ENCODE peak calls at places on chromosome 11, in six cellular contexts. Y is keratinocyte, Q is H9, J is IMR-90, N is GM23248, S is hepatocyte. O is an unnamed sample.

GRCh38 chr11:113796663-113797259 is 17.2 kb downstream of the CLDN25 start:
- DNase-seq in Q (no peak), J (peak; percentile 34), Y (peak; percentile 11), S (peak; percentile 75), N (peak; percentile 73), O (peak; percentile 74)

GRCh38 chr11:130814440-130815073 is 101.7 kb downstream of the SNX19 start:
- DNase-seq in S (no peak), Y (no peak), J (no peak), N (no peak), Q (no peak), O (no peak)

GRCh38 chr11:90476442-90477007 is 253.7 kb upstream of the CHORDC1 start:
- DNase-seq in Y (peak; percentile 41), S (peak; percentile 43), N (peak; percentile 26), J (peak; percentile 0), Q (peak; percentile 31), O (peak; percentile 76)

GRCh38 chr11:48083427-48083826 is 103.1 kb downstream of the PTPRJ start:
- DNase-seq in Q (no peak), J (peak; percentile 13), S (no peak), Y (no peak), N (peak; percentile 53), O (no peak)

GRCh38 chr11:7909585-7910325 is 21.3 kb downstream of the OR10A6 start:
- DNase-seq in Q (no peak), N (no peak), J (no peak), Y (no peak), S (no peak), O (peak; percentile 20)

GRCh38 chr11:118106789-118107335 is 20.1 kb upstream of the SMIM35 start:
- DNase-seq in S (no peak), Q (no peak), J (no peak), N (peak; percentile 41), Y (no peak), O (peak; percentile 58)

GRCh38 chr11:46210133-46210636 is 67.3 kb upstream of the CREB3L1 start:
- DNase-seq in Y (no peak), Q (no peak), N (peak; percentile 95), J (peak; percentile 72), S (no peak), O (peak; percentile 19)

GRCh38 chr11:86064236-86064803 is 4.6 kb downstream of the PICALM start:
- DNase-seq in Q (no peak), J (peak; percentile 54), S (no peak), Y (no peak), N (peak; percentile 72), O (peak; percentile 35)

GRCh38 chr11:121153472-121153871 is 52.4 kb downstream of the TECTA start:
- DNase-seq in S (no peak), Q (no peak), N (no peak), Y (no peak), J (no peak), O (no peak)

GRCh38 chr11:35886759-35887158 is 57.1 kb upstream of the LDLRAD3 start:
- DNase-seq in J (no peak), S (no peak), N (no peak), Q (no peak), Y (no peak), O (peak; percentile 67)

GRCh38 chr11:117828641-117829368 is 4.3 kb upstream of the FXYD2 start:
- DNase-seq in Y (peak; percentile 40), S (peak; percentile 84), N (peak; percentile 45), J (peak; percentile 76), Q (peak; percentile 25), O (peak; percentile 40)

GRCh38 chr11:132171031-132171430 is 800.6 kb downstream of the NTM start:
- DNase-seq in Q (no peak), J (no peak), S (no peak), N (no peak), Y (no peak), O (no peak)

GRCh38 chr11:117716652-117717440 is 80.2 kb downstream of the DSCAML1 start:
- DNase-seq in J (no peak), N (no peak), Q (no peak), Y (no peak), S (no peak), O (no peak)

GRCh38 chr11:111438168-111438567 is 59.1 kb upstream of the POU2AF1 start:
- DNase-seq in Q (no peak), N (no peak), S (no peak), Y (no peak), J (no peak), O (no peak)

GRCh38 chr11:66069715-66070603 is at the start of gene PACS1:
- DNase-seq in Y (no peak), J (peak; percentile 73), S (peak; percentile 92), Q (peak; percentile 73), N (peak; percentile 94), O (peak; percentile 81)

GRCh38 chr11:66073669-66074068 is 3.6 kb downstream of the PACS1 start:
- DNase-seq in S (no peak), Q (no peak), Y (no peak), N (no peak), J (no peak), O (no peak)

GRCh38 chr11:66070604-66071325 is 693 bp downstream of the PACS1 start:
- DNase-seq in S (peak; percentile 65), N (peak; percentile 84), J (peak; percentile 28), Q (peak; percentile 44), Y (no peak), O (peak; percentile 47)

GRCh38 chr11:66072518-66072917 is 2.4 kb downstream of the PACS1 start:
- DNase-seq in N (no peak), S (no peak), Y (no peak), J (no peak), Q (no peak), O (no peak)

DNA sequence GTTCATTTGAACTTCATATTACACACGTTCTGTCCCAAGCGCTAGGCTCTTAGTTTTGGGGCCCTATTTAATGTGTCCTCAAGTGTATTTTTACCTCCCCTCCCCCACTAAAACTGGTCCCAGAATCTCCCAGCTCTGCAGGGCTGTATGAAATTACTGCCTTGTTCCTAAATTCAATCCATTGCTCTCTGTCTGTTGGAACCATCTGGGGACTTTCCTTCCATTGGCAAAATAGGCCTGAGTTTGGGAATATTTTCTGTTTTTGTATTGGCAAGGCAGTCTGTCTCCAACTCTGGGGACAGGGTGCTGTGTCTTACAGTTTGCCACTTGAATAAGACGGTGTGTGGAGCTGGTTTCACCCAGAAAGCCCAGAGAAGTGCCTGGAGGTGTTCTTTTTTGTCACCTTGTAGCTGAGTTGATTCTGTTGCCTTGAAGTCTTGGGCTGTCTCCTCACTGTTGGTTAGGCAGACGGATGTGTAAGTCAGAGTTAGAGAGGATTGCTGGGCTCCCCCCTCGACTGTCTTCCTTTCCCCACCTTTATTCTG is 1.3 kb downstream of the PACS1 start:
- DNase-seq in J (no peak), S (no peak), N (peak; percentile 40), Y (no peak), Q (no peak), O (no peak)
- H3K4me2 ChIP-seq in J (peak overlapping the region; percentile 82), S (peak overlapping the region; percentile 74), N (peak overlapping the region; percentile 100), Y (peak overlapping the region; percentile 97), Q (peak overlapping the region; percentile 45), O (peak overlapping the region; percentile 85)

DNA sequence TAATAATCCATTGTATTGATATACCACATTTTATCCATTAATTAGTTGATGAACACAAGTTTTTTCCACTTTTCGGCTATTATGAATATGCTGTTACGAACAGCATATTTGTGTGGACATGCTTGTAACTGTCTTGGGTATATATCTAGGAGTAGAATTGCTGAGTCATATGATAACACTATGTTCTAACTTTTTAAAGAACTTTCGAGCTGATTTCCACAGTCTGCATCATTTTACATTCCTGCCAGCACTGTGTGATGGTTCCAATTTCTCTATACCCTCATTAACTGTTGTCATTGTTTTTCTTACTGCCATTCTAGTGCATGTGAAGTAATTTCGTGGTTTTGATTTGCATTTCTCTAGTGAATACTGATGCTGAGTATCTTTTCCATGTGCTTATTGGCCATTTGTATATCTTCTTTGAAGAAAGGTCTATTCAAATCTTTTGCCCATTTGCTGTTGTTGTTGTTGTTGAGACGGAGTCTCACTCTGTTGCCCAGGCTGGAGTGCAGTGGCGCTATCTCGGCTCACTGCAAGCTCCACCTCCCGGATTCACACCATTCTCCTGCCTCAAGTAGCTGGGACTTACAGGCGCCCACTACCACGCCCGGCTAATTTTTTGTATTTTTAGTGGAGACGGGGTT is 7.4 kb upstream of the RCE1 start:
- DNase-seq in S (no peak), J (peak; percentile 65), Y (no peak), N (peak; percentile 47), Q (no peak), O (no peak)
- H3K4me2 ChIP-seq in S (no peak overlapping the region), J (no peak overlapping the region), Y (no peak overlapping the region), N (peak overlapping the region; percentile 11), Q (no peak overlapping the region), O (no peak overlapping the region)

DNA sequence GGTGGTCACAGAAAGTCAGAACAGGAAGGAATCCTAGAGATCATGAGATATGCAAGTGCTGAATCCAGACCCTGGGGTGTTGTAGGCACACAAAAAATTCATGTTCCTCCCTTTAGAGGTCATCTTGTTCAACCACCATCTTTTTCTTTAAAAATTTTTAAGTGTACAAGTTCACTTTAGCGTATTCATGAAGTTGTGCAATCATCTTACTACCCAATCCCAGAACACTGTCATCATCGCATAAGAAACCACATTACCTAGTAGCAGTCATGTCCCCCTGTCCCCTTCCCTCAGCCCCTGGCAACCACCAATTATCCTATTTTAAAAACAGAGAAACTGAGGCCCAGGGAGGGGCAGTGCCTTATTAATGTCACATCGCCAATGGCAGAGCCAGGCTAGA is 20.3 kb upstream of the WNT11 start:
- DNase-seq in J (no peak), Y (no peak), N (no peak), Q (no peak), S (no peak), O (no peak)
- H3K4me2 ChIP-seq in J (no peak overlapping the region), Y (no peak overlapping the region), N (no peak overlapping the region), Q (no peak overlapping the region), S (no peak overlapping the region), O (no peak overlapping the region)

DNA sequence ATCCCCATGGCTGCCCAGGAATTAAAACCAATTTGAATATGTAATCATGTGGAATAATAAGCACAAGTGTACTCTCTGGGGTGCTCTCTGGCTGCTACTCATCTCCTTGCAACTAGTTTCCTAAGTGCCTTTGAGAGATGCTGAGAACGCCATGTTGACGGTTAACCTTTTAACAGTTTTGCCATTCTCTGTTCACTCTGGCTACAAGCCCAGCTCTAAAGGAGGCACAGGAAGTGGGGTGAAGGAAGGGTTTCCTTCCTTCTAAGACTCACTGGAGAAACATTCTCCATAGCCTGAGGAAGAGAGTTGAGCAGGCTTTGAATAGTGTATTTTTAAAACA is 122.0 kb upstream of the ZC3H12C start:
- DNase-seq in Y (no peak), J (peak; percentile 84), N (peak; percentile 60), Q (no peak), S (no peak), O (peak; percentile 68)
- H3K4me2 ChIP-seq in Y (no peak overlapping the region), J (no peak overlapping the region), N (peak overlapping the region; percentile 58), Q (no peak overlapping the region), S (no peak overlapping the region), O (peak overlapping the region; percentile 35)

O was measured in PC-3.